ENCODE peak calls at places on chromosomes 7 and 10, in six cellular contexts. T is coronary artery, Q is left ventricle myocardium inferior, V is PC-9, A is lower lobe of right lung, L is WTC11. F is an unnamed sample.

GRCh38 chr10:118220346-118220745 is 121.8 kb downstream of the FAM204A start:
- DNase-seq in T (no peak), Q (no peak), V (no peak), A (no peak), L (no peak), F (no peak)

GRCh38 chr10:132274986-132275385 is 32.8 kb downstream of the STK32C start:
- DNase-seq in T (no peak), Q (no peak), V (no peak), A (no peak), L (no peak), F (no peak)

GRCh38 chr7:80749270-80749669 is 110.8 kb downstream of the CD36 start:
- DNase-seq in T (no peak), Q (no peak), V (no peak), A (no peak), L (no peak), F (no peak)

GRCh38 chr7:231030-231857 is 38.9 kb downstream of the FAM20C start:
- DNase-seq in T (no peak), Q (no peak), V (no peak), A (no peak), L (peak), F (no peak)

GRCh38 chr7:936131-937054 is 18.1 kb downstream of the ADAP1 start:
- DNase-seq in T (no peak), Q (no peak), V (peak), A (peak), L (peak), F (no peak)

GRCh38 chr10:21423850-21424249 is 101.6 kb downstream of the SKIDA1 start:
- DNase-seq in T (no peak), Q (no peak), V (no peak), A (no peak), L (no peak), F (no peak)

GRCh38 chr10:104925232-104925851 is 284.3 kb downstream of the SORCS3 start:
- DNase-seq in T (no peak), Q (peak), V (peak), A (no peak), L (peak), F (no peak)

GRCh38 chr10:48607356-48608278 is 2.7 kb upstream of the ARHGAP22 start:
- DNase-seq in T (peak), Q (no peak), V (peak), A (no peak), L (no peak), F (no peak)

GRCh38 chr10:63667596-63667995 is 146.4 kb downstream of the REEP3 start:
- DNase-seq in T (no peak), Q (no peak), V (no peak), A (no peak), L (no peak), F (no peak)

GRCh38 chr10:117391436-117392205 is 16.4 kb upstream of the PDZD8 start:
- DNase-seq in T (no peak), Q (peak), V (no peak), A (peak), L (no peak), F (no peak)

GRCh38 chr7:20064974-20065862 is 152.0 kb downstream of the MACC1 start:
- DNase-seq in T (no peak), Q (no peak), V (peak), A (no peak), L (no peak), F (peak)

GRCh38 chr10:60430017-60430416 is 40.3 kb upstream of the ANK3 start:
- DNase-seq in T (no peak), Q (no peak), V (no peak), A (no peak), L (no peak), F (no peak)

GRCh38 chr7:150753826-150754603 is 16.8 kb downstream of the GIMAP5 start:
- DNase-seq in T (no peak), Q (no peak), V (no peak), A (no peak), L (no peak), F (no peak)

GRCh38 chr7:94360926-94361325 is 33.8 kb upstream of the COL1A2 start:
- DNase-seq in T (no peak), Q (no peak), V (no peak), A (no peak), L (no peak), F (no peak)

GRCh38 chr10:15262036-15262713 is 93.7 kb upstream of the NMT2 start:
- DNase-seq in T (no peak), Q (no peak), V (no peak), A (no peak), L (no peak), F (no peak)

DNA sequence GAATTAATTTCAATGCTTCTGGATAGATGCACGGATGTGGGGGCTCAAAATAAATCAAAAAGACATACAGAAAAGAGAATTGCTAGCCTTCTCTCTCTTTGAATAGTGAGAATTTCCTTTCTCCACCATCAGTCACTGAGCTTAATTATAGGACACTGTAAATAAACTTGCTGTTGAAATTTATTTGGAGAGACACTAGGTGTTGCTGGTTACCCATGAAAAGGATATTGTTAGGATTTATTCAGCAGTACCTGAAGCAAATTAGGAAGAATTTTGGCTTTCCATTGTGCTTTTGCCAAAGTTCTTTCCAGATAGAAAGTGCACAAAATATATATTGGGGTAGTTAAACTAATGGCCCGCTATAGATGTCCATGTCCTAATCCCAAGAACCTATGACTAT is 27.6 kb downstream of the GCC1 start:
- DNase-seq in T (no peak), Q (no peak), V (no peak), A (no peak), L (no peak), F (no peak)
- TF ChIP-seq CTCF in T (no peak), Q (peak), V (no peak), A (no peak), L (no peak), F (no peak)

GRCh38 chr7:34916267-34916666 is 121.0 kb downstream of the DPY19L1 start:
- DNase-seq in T (no peak), Q (no peak), V (no peak), A (no peak), L (no peak), F (no peak)
- TF ChIP-seq CTCF in T (no peak), Q (no peak), V (no peak), A (no peak), L (no peak), F (no peak)

DNA sequence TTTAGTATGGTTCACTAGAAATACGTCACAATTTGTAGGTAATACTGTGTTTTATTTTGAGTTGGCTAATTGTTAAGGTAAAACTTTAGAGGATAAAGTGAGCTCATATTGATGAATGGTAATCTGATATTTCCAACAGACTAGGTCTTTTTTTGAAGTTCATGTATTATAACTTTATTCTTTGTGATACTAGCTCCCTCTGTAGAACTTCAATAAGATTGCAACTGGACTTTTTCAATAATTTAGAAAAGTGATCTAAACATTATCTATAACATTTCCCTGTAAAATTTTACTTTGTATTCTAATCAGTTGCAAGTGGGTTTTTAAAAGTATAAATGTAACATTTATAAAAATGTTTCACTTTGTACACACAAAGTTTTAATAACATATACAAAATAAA is 83.5 kb downstream of the ADK start:
- DNase-seq in T (no peak), Q (no peak), V (no peak), A (no peak), L (no peak), F (no peak)
- TF ChIP-seq CTCF in T (no peak), Q (peak), V (peak), A (peak), L (no peak), F (no peak)

GRCh38 chr10:124339119-124339807 is 79.5 kb downstream of the OAT start:
- DNase-seq in T (peak), Q (no peak), V (no peak), A (no peak), L (no peak), F (no peak)

GRCh38 chr10:124336186-124336585 is 82.5 kb downstream of the OAT start:
- DNase-seq in T (no peak), Q (no peak), V (no peak), A (no peak), L (no peak), F (no peak)

GRCh38 chr10:124341768-124342135 is 77.0 kb downstream of the OAT start:
- DNase-seq in T (peak), Q (no peak), V (no peak), A (no peak), L (no peak), F (no peak)

GRCh38 chr10:124339951-124340760 is 78.6 kb downstream of the OAT start:
- DNase-seq in T (peak), Q (no peak), V (no peak), A (no peak), L (no peak), F (peak)

DNA sequence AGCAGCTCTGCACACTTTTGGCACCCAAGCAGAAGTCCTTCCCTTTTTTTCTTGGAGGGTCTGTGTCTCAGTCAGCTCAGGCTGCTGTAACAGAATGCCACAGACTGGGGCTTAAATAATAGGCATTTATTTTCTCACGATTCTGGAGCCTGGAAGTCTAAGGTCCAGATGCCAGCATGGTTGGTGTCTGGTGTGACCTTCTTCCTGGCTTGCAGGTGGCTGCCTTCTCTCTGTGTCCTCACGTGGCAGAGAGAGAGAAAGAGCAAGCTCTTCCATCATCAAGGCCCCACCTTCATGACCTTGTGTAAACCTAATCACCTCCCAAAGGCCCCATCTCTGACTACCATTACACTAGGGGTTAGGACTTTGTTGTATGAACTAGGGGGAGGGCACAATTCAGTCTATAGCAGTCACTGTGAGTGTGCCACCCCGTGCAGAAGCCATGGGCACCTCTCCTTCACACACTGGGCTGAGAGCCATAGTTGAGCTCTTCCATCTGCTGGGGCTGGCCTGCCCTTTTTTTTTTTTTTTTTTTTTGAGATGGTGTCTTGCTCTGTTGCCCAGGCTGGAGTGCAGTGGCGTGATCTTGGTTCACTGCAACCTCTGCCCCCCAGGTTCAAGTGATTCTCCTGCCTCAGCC is 80.3 kb downstream of the OAT start:
- DNase-seq in T (peak), Q (no peak), V (no peak), A (no peak), L (no peak), F (no peak)
- TF ChIP-seq CTCF in T (no peak), Q (no peak), V (no peak), A (no peak), L (no peak), F (no peak)

F was measured in kidney epithelial cell.